ENCODE peak calls at places on chromosome 22, in six cellular contexts. U, N, V, I, F and R are unnamed samples. For H3K4me1, the result is how much of the 10 kb centered on the place peaks cover.

GRCh38 chr22:24512043-24512442 is 16.9 kb downstream of the UPB1 start:
- DNase-seq in U (no peak), N (no peak), V (no peak), I (no peak), F (no peak), R (no peak)

GRCh38 chr22:21443735-21444421 is 23.3 kb upstream of the TMEM191C start:
- DNase-seq in U (peak), N (peak), V (no peak), I (peak), F (no peak), R (peak)

GRCh38 chr22:32475428-32476010 is 908 bp downstream of the FBXO7 start:
- DNase-seq in U (peak), N (peak), V (peak), I (peak), F (peak), R (peak)

GRCh38 chr22:25754527-25755202 is 12.7 kb downstream of the MYO18B start:
- DNase-seq in U (no peak), N (peak), V (no peak), I (no peak), F (peak), R (no peak)

GRCh38 chr22:36775589-36775965 is 342 bp downstream of the IFT27 start:
- DNase-seq in U (peak), N (no peak), V (no peak), I (peak), F (peak), R (peak)

GRCh38 chr22:50473855-50474671 is 772 bp downstream of the SBF1 start:
- DNase-seq in U (peak), N (no peak), V (no peak), I (peak), F (peak), R (no peak)

GRCh38 chr22:31977141-31977781 is 32.9 kb downstream of the YWHAH start:
- DNase-seq in U (peak), N (peak), V (peak), I (peak), F (peak), R (peak)

GRCh38 chr22:24146190-24146616 is 35.1 kb upstream of the SUSD2 start:
- DNase-seq in U (peak), N (peak), V (no peak), I (peak), F (peak), R (peak)

GRCh38 chr22:49659924-49660315 is 167.8 kb downstream of the BRD1 start:
- DNase-seq in U (no peak), N (no peak), V (no peak), I (no peak), F (no peak), R (peak)

GRCh38 chr22:37454857-37455686 is 27.8 kb upstream of the ELFN2 start:
- DNase-seq in U (peak), N (no peak), V (no peak), I (no peak), F (no peak), R (no peak)

GRCh38 chr22:37486224-37486845 is at the start of gene MFNG:
- DNase-seq in U (peak), N (peak), V (peak), I (peak), F (peak), R (peak)

GRCh38 chr22:32661737-32662586 is 139.5 kb upstream of the TIMP3 start:
- DNase-seq in U (no peak), N (no peak), V (no peak), I (no peak), F (no peak), R (no peak)

GRCh38 chr22:25853902-25854301 is 111.9 kb downstream of the MYO18B start:
- DNase-seq in U (no peak), N (no peak), V (no peak), I (no peak), F (no peak), R (no peak)

GRCh38 chr22:31241200-31241599 is 29.1 kb downstream of the LIMK2 start:
- DNase-seq in U (no peak), N (no peak), V (no peak), I (no peak), F (no peak), R (no peak)

GRCh38 chr22:30290679-30291333 is 1.5 kb upstream of the CASTOR1 start:
- DNase-seq in U (peak), N (peak), V (peak), I (peak), F (peak), R (peak)

GRCh38 chr22:19779685-19780268 is 19.2 kb downstream of the TBX1 start:
- DNase-seq in U (no peak), N (no peak), V (no peak), I (no peak), F (no peak), R (no peak)

GRCh38 chr22:19632671-19633148 is 81.6 kb upstream of the SEPTIN5 start:
- DNase-seq in U (no peak), N (no peak), V (no peak), I (no peak), F (no peak), R (no peak)

GRCh38 chr22:47396105-47396504 is 633.7 kb downstream of the TBC1D22A start:
- DNase-seq in U (no peak), N (no peak), V (no peak), I (no peak), F (no peak), R (no peak)

GRCh38 chr22:38177044-38177443 is 4.6 kb downstream of the PLA2G6 start:
- DNase-seq in U (no peak), N (no peak), V (no peak), I (no peak), F (no peak), R (no peak)

GRCh38 chr22:42633013-42633412 is 7.4 kb downstream of the ATP5MGL start:
- DNase-seq in U (no peak), N (no peak), V (no peak), I (no peak), F (no peak), R (no peak)

DNA sequence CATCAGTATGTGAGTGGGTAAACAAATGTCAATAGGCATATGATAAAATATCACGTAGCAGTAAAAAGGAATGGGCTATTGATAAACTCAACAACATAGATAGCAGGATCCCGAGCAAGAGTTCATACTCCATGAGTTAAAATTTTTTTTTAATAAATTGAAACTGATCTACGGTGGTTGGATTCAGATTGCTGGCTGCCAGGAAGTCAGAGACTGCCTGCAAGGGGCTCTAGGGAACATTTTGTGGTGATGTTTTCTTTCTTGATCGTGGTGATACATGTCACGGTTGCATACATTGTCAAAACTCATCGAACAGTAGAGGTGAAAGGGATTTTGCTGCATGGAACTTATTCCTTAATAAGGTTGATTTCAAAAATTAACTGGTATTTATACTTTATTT is 62.6 kb upstream of the WNT7B start:
- DNase-seq in U (no peak), N (no peak), V (no peak), I (no peak), F (no peak), R (no peak)
- H3K4me3 ChIP-seq in U (no peak), N (no peak), V (no peak), I (no peak), F (no peak), R (no peak)

DNA sequence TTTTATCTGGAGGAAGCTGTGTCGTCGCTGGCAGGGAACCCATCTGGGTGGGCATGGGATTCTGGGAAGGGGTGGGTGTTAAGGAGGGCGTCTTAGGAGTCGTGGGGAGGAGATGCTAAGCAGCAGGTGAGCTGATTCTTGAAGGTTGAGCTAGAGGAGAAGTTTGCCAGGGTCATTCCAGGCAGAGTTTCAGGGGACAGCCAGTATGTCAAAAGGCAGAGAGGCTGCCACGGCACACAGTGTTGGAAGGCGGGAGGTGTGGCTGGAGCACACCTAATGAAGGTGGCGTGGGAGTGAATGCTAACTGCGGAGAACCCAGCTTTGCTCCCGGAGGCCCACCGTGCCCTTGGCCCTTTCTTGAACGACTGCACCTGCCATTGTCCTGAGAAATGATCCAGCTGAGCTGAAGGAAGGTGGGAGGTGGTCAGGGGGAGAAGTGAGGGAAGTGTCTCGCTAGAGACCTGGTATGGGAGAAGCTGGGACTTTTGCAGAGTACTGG is 1.3 kb downstream of the FAM118A start:
- DNase-seq in U (no peak), N (no peak), V (no peak), I (no peak), F (no peak), R (no peak)
- H3K4me1 ChIP-seq in U (under half), N (under half), V (under half), I (under half), F (under half), R (under half)

DNA sequence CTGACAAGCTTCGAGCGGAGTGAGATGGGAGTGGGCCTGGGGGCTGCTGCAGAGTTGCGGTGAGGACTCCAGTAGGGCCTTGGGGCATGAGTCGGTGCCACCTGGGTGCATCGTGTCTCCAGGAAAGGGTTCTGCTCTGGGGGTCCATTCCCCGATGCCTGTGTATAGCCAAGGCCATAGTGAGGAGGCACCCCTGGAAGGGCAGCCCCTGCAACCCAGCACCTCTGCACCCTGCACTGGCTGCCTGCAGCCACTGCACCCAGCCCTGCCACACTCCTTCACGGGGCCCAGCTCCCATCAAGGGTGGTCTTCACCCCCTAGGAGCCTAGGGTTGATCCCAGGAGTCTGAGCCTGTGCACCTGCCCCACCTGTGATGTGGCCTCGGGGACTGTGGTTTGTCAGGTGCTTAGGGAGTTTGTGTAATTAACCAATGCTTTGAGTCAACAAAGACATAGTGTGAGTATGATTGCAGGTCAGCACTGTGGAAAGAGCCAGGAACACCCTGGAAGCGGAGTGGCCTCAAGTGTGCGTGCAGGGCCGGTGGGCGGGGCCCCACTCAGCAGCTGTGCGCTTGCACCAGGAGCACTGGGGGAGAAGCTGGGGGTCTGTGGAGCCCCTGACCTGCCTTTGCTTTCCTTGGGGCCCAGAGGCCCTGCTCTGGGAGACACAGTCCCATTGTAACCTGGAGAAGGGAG is 1299.3 kb downstream of the BRD1 start:
- DNase-seq in U (peak), N (no peak), V (no peak), I (no peak), F (no peak), R (no peak)
- TF ChIP-seq POLR2A in U (no peak), N (no peak), V (no peak), I (no peak), F (no peak), R (no peak)

DNA sequence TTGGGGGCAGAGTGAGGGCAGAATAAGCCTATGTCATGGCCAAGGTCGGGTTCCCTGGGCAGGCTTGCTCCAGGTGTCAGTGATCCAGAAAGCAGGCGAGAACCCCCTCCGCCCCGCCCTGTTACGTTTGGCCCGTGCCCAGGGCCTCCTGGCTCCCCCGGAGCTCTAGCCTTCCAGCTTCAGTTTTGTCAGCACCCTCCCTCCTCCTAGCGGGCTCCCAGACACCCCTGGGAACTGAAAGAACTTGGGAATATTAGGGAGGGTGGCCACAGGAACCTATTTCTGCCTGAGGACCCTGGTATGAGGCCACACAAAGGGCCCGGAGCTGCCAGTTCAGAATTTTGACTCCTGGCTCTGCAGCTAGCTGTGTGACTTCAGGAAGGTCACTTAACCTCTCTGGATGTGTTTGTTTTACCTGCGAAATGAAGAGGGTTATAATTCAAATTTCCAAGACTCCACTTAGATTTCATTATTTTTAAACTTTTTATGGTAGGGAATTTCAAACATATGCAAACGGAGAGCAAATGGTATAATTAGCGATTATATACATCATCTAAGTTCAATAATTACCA is 1.2 kb downstream of the TUBA8 start:
- DNase-seq in U (peak), N (peak), V (no peak), I (no peak), F (no peak), R (no peak)
- H3K4me3 ChIP-seq in U (peak), N (peak), V (no peak), I (no peak), F (no peak), R (no peak)

DNA sequence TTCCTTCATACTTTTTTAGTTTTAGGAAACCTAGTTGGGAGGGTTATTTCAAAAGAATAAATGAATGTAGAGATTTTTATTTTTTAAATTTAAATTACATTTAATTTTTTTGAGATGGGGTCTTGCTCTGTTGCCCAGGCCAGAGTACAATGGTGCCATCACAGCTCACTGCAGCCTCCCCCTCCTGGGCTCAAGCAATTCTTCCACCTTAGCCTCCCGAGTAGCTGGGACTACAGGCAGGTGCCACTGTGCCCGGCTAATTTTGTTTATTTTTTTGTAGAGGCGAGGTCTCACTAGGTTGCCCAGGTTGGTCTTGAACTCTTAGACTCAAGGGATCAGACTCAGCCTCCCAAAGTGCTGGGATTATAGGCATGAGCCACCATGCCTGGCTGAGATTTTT is 32.6 kb downstream of the ZNRF3 start:
- DNase-seq in U (no peak), N (no peak), V (no peak), I (no peak), F (no peak), R (no peak)
- H3K4me1 ChIP-seq in U (under half), N (under half), V (under half), I (under half), F (under half), R (under half)

GRCh38 chr22:39231197-39231950 is 13.4 kb downstream of the PDGFB start:
- DNase-seq in U (no peak), N (no peak), V (no peak), I (no peak), F (no peak), R (no peak)
- TF ChIP-seq POLR2A in U (no peak), N (no peak), V (no peak), I (no peak), F (no peak), R (no peak)

GRCh38 chr22:22703715-22704114 is 59.3 kb downstream of the GGTLC2 start:
- DNase-seq in U (no peak), N (no peak), V (peak), I (no peak), F (no peak), R (no peak)

GRCh38 chr22:22704156-22704946 is 59.9 kb downstream of the GGTLC2 start:
- DNase-seq in U (no peak), N (no peak), V (no peak), I (no peak), F (no peak), R (no peak)

GRCh38 chr22:22706253-22706940 is 62.0 kb downstream of the GGTLC2 start:
- DNase-seq in U (no peak), N (no peak), V (no peak), I (no peak), F (no peak), R (no peak)

GRCh38 chr22:22702874-22703570 is 58.6 kb downstream of the GGTLC2 start:
- DNase-seq in U (no peak), N (no peak), V (no peak), I (no peak), F (no peak), R (no peak)

GRCh38 chr22:22705328-22706100 is 61.1 kb downstream of the GGTLC2 start:
- DNase-seq in U (no peak), N (no peak), V (no peak), I (no peak), F (no peak), R (no peak)
- H3K4me3 ChIP-seq in U (no peak), N (no peak), V (no peak), I (no peak), F (no peak), R (no peak)